ENCODE peak calls at places on chromosome 11, in six cellular contexts. U is thoracic aorta, P is A549, V is tibial nerve, C is PC-3, M is hepatocyte. G is an unnamed sample. For H3K4me1, the result is how much of the 10 kb centered on the place peaks cover.

GRCh38 chr11:13261600-13262061 is 16.0 kb upstream of the BMAL1 start:
- DNase-seq in C (peak), V (no peak), M (no peak), U (no peak), P (peak), G (no peak)

GRCh38 chr11:46383974-46384701 is 2.7 kb downstream of the MDK start:
- DNase-seq in P (peak), V (no peak), M (no peak), C (peak), U (no peak), G (no peak)

GRCh38 chr11:779120-779954 is 2.0 kb upstream of the GATD1 start:
- DNase-seq in U (no peak), C (no peak), V (no peak), P (no peak), M (no peak), G (no peak)

GRCh38 chr11:119188067-119188466 is 2.8 kb downstream of the NHERF4 start:
- DNase-seq in M (no peak), V (no peak), C (no peak), P (no peak), U (no peak), G (no peak)

GRCh38 chr11:40130427-40130826 is 1329.0 kb downstream of the LRRC4C start:
- DNase-seq in P (no peak), C (peak), V (no peak), U (no peak), M (peak), G (no peak)

GRCh38 chr11:30433831-30434230 is 110.9 kb downstream of the ARL14EP start:
- DNase-seq in U (no peak), M (no peak), P (no peak), C (no peak), V (no peak), G (no peak)

GRCh38 chr11:20451568-20451967 is 64.1 kb downstream of the PRMT3 start:
- DNase-seq in V (no peak), P (no peak), M (no peak), U (no peak), C (no peak), G (no peak)

GRCh38 chr11:71955898-71956456 is 27.1 kb downstream of the RNF121 start:
- DNase-seq in M (no peak), C (no peak), V (no peak), P (no peak), U (no peak), G (no peak)

GRCh38 chr11:84316866-84317560 is 1030.8 kb upstream of the CCDC90B start:
- DNase-seq in U (no peak), C (peak), V (no peak), P (no peak), M (peak), G (no peak)

GRCh38 chr11:73213196-73214143 is 4.6 kb upstream of the P2RY2 start:
- DNase-seq in V (no peak), P (no peak), C (no peak), U (no peak), M (no peak), G (no peak)

GRCh38 chr11:105344938-105345337 is 205.4 kb upstream of the CARD18 start:
- DNase-seq in V (no peak), P (no peak), M (no peak), C (peak), U (no peak), G (no peak)

GRCh38 chr11:32430586-32431357 is 4.6 kb downstream of the WT1 start:
- DNase-seq in U (no peak), M (no peak), C (no peak), P (no peak), V (no peak), G (no peak)

GRCh38 chr11:88414385-88414861 is 76.9 kb upstream of the CTSC start:
- DNase-seq in U (no peak), M (peak), P (no peak), C (peak), V (no peak), G (no peak)

GRCh38 chr11:57131080-57131790 is 50.5 kb upstream of the LRRC55 start:
- DNase-seq in U (no peak), C (peak), V (no peak), P (peak), M (peak), G (peak)

GRCh38 chr11:82927264-82927880 is 25.8 kb downstream of the DDIAS start:
- DNase-seq in V (no peak), P (peak), M (peak), U (no peak), C (peak), G (peak)

GRCh38 chr11:10407055-10407454 is 48.0 kb upstream of the AMPD3 start:
- DNase-seq in V (no peak), M (no peak), C (peak), P (peak), U (no peak), G (no peak)

GRCh38 chr11:97972731-97973130 is 1048.0 kb upstream of the CNTN5 start:
- DNase-seq in C (no peak), V (no peak), M (no peak), P (no peak), U (no peak), G (peak)

GRCh38 chr11:114684636-114685035 is 6.3 kb downstream of the NXPE2 start:
- DNase-seq in U (no peak), V (no peak), P (no peak), M (no peak), C (no peak), G (no peak)

GRCh38 chr11:85749884-85750283 is 61.1 kb downstream of the SYTL2 start:
- DNase-seq in U (no peak), C (no peak), M (no peak), P (no peak), V (no peak), G (no peak)

GRCh38 chr11:65793144-65793581 is 6.3 kb downstream of the OVOL1 start:
- DNase-seq in V (no peak), U (no peak), P (no peak), M (peak), C (peak), G (no peak)

GRCh38 chr11:28176231-28176853 is 68.2 kb downstream of the METTL15 start:
- DNase-seq in C (peak), P (no peak), V (no peak), U (no peak), M (no peak), G (no peak)

GRCh38 chr11:72781313-72782080 is 12.3 kb downstream of the STARD10 start:
- DNase-seq in M (peak), U (no peak), C (peak), V (no peak), P (no peak), G (peak)

GRCh38 chr11:56906683-56907148 is 82.0 kb upstream of the OR5AK2 start:
- DNase-seq in C (peak), V (no peak), M (no peak), U (no peak), P (peak), G (no peak)

GRCh38 chr11:58963551-58964075 is 24.3 kb downstream of the GLYATL1 start:
- DNase-seq in C (no peak), M (peak), V (no peak), P (peak), U (no peak), G (no peak)

GRCh38 chr11:134945993-134946392 is 534.0 kb upstream of the B3GAT1 start:
- DNase-seq in V (no peak), C (peak), U (no peak), M (no peak), P (no peak), G (no peak)

GRCh38 chr11:117096140-117096972 is 1.9 kb downstream of the SIK3 start:
- DNase-seq in V (no peak), C (no peak), U (no peak), P (peak), M (peak), G (peak)
- H3K4me1 ChIP-seq in V (under half), C (under half), U (half or more), P (half or more), M (under half), G (under half)

DNA sequence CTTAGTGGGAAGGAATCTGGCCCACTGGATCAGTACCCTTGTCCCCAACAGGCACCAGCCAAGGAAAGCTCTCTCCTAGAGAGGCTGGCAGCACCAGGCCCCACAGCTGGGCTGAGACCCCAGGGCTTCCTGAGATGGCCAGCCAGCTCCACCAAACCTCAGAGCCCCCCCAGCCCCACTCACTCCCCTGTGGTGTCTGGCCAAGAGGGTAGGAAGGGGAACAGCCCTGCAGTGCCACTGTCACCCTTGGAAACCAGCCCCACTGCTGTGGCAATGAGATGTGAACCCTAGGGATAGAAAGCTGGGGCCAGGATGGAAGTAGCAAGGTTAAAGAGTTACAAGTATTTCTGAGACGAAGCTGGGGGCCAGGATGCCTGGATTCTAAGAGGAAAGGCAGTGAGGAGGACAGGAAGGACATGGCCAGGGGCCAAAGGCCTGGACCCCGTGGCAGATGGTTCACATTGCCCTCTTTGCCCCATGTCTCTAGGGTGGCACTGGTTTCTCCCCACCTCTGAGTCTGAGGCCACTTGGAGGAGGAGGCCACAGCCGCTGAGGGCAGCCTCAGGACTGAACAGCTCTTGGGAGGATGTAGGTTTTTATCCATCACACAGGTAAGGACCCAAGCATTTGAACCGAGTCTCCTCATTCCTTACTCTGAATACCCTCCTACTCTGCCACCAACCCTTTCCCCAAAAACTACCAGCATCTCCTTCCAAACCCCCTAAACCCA is 28.8 kb downstream of the NRXN2 start:
- DNase-seq in C (no peak), V (no peak), U (no peak), M (no peak), P (no peak), G (no peak)
- H3K4me1 ChIP-seq in C (under half), V (under half), U (under half), M (under half), P (under half), G (under half)

DNA sequence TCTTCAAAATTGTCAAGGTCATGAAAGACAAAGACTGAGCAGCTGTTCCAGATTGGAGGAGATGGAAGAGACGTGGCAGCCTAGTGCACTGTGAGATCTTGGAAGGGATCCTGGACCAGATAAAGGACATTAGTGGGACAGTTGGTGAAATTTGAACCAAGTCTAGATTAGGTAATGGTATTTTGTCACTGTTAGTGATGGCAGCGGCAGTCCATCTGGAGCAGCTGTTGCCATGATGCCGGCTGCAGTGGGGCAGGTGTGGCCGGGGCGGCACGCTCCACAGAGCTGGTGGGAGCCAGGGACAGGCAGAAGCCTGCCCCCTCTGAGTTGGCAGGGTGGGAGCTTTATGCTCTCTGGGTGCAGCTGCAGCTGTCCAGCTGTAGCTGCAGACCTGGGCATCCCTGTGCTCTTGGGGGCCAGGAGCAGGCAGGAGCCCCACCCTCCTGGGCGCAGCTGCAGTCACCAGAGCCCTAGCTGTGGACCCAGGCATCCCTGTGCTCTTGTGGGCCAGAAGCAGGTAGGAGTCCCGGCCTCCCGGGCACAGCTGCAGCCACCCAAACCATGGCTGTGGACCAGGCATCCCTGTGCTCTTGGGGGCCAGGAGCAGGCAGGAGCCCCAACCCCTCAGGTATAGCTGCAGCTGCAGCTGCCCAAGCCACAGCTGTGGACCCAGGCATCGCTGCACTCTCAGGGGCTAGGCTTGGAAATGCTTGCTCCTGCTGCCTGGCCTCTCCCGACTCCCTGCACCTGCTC is 20.7 kb downstream of the DIXDC1 start:
- DNase-seq in P (no peak), M (no peak), V (no peak), C (no peak), U (no peak), G (no peak)
- H3K4me1 ChIP-seq in P (under half), M (under half), V (under half), C (under half), U (under half), G (under half)

GRCh38 chr11:12133539-12134238 is 23.3 kb downstream of the MICAL2 start:
- DNase-seq in C (no peak), V (no peak), U (no peak), M (no peak), P (no peak), G (no peak)
- H3K4me1 ChIP-seq in C (under half), V (under half), U (half or more), M (under half), P (under half), G (under half)

GRCh38 chr11:75320046-75320618 is 31.3 kb downstream of the ARRB1 start:
- DNase-seq in P (no peak), V (no peak), C (no peak), U (no peak), M (no peak), G (no peak)
- H3K4me1 ChIP-seq in P (under half), V (under half), C (under half), U (under half), M (under half), G (under half)

DNA sequence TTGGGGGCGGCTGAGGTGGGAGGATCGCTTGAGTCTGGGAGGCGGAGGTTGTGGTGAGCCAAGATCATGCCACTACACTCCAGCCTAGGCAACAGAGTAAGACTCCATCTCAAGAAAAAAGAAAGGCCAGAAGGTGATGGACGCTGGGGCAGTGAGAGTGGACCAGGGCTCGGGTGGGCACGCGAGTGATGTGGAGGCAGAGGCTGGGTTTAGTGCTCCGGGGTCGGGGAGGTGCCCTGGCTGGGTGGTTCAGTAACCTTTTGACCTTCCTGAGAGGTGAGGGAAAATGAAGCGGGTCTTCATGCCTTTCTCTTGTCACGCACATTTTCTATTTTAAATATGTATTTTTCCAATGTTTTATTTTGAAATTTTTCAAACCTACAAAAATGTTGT is 45.1 kb downstream of the ST14 start:
- DNase-seq in P (no peak), U (no peak), C (no peak), V (no peak), M (no peak), G (no peak)
- H3K4me1 ChIP-seq in P (under half), U (under half), C (under half), V (under half), M (under half), G (under half)

G was measured in HAP-1.